ENCODE peak calls at places on chromosomes 6 and 20, in six cellular contexts. T is neural progenitor cell, X is heart left ventricle, F is left ventricle myocardium inferior, E is cardiac muscle cell, W is upper lobe of left lung. A is an unnamed sample.

GRCh38 chr6:166601956-166602355 is 15.5 kb upstream of the RAMACL start:
- DNase-seq in W (no peak), F (no peak), T (no peak), X (no peak), E (no peak), A (no peak)

GRCh38 chr6:167219967-167220512 is 62.3 kb upstream of the GPR31 start:
- DNase-seq in W (no peak), T (no peak), F (no peak), E (no peak), X (no peak), A (no peak)

GRCh38 chr6:36371231-36371630 is 16.2 kb downstream of the ETV7 start:
- DNase-seq in F (no peak), E (no peak), T (no peak), W (no peak), X (no peak), A (no peak)

GRCh38 chr6:44064089-44064947 is 62.9 kb downstream of the MRPL14 start:
- DNase-seq in X (peak; percentile 64), T (peak; percentile 31), E (peak; percentile 97), F (peak; percentile 39), W (peak; percentile 86), A (no peak)

GRCh38 chr6:43627008-43627825 is 1.8 kb downstream of the GTPBP2 start:
- DNase-seq in E (peak; percentile 96), T (no peak), X (peak; percentile 86), W (peak; percentile 92), F (peak; percentile 65), A (peak; percentile 69)

GRCh38 chr20:32336918-32337347 is 21.2 kb upstream of the ASXL1 start:
- DNase-seq in X (no peak), F (no peak), W (no peak), T (peak; percentile 43), E (peak; percentile 61), A (no peak)

GRCh38 chr6:119610265-119610664 is 260.7 kb upstream of the MAN1A1 start:
- DNase-seq in E (no peak), T (no peak), W (no peak), F (no peak), X (no peak), A (no peak)

GRCh38 chr20:1500496-1500895 is 9.3 kb upstream of the SIRPB2 start:
- DNase-seq in T (no peak), W (no peak), F (no peak), E (peak; percentile 14), X (no peak), A (no peak)

GRCh38 chr20:1484438-1485120 is 6.6 kb downstream of the SIRPB2 start:
- DNase-seq in E (no peak), X (no peak), W (no peak), F (no peak), T (no peak), A (no peak)

GRCh38 chr6:122372647-122373046 is 26.8 kb upstream of the HSF2 start:
- DNase-seq in X (no peak), W (no peak), E (peak; percentile 7), F (no peak), T (no peak), A (no peak)
- TF ChIP-seq CTCF in X (no peak), W (no peak), E (no peak), F (peak; percentile 48), T (peak; percentile 49), A (peak; percentile 30)

GRCh38 chr6:25341923-25342619 is 62.9 kb downstream of the CARMIL1 start:
- DNase-seq in E (no peak), F (no peak), X (no peak), T (no peak), W (no peak), A (no peak)

GRCh38 chr6:25337431-25337830 is 58.3 kb downstream of the CARMIL1 start:
- DNase-seq in X (no peak), W (no peak), T (no peak), F (no peak), E (no peak), A (no peak)

GRCh38 chr6:25340854-25341552 is 61.8 kb downstream of the CARMIL1 start:
- DNase-seq in X (no peak), W (no peak), E (no peak), T (no peak), F (no peak), A (no peak)

GRCh38 chr6:25342784-25343183 is 63.6 kb downstream of the CARMIL1 start:
- DNase-seq in T (no peak), X (no peak), E (peak; percentile 72), F (no peak), W (no peak), A (no peak)

DNA sequence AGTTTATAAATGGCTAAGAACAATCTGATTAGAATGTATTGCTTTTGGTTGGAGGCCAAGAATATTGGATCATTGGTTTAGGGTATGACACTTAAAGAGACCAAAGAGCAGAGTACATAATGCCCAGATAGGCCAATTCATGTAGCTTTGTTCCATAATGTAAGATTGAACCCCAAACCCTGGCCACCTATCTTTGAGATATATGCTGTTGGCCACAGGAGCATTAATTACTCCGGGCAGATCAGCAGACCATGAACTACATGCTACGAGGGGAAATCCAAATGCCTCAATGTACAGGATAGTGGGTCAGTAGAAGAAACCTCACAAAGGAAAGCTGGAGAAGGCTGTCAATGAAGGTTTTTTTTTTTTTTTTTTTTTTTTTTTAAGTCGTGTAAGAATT is 61.2 kb downstream of the CARMIL1 start:
- DNase-seq in T (no peak), W (no peak), F (no peak), X (no peak), E (no peak), A (no peak)
- H3K27ac ChIP-seq in T (no peak overlapping the region), W (no peak overlapping the region), F (no peak overlapping the region), X (no peak overlapping the region), E (no peak overlapping the region), A (no peak overlapping the region)

DNA sequence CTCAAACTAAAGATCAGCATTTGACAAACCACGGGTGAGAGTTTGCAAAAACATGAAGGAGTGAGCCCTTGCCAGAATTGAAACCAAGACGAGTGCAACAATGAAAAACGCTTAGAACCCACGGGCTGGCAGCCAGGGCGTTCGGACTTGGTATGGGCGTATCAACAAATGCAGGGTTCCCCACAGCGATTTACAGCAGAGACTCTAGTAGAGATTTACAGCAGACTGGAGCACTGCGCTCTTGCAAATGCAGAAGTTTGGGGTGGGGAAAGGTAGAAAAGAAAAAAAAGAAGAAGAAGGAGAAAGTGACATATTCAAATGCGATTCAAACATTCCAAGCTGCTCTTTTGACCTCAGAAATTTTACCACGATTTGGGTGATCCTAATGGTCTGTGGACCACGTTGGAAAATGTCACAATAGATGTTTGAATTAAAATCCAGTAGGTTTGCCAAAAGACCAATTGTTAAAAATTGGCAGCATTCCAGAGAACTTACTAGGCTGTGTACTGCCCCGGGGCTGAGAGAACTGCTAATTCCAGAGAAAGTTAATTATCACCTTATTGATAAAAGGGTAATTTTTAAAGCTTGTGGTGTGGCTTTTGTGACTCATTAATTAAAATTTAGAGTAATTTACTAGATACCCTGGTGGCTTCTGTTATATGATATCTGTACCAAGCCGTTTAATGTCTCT is 3.4 kb downstream of the SCML4 start:
- DNase-seq in W (no peak), T (peak; percentile 23), E (peak; percentile 40), X (no peak), F (no peak), A (no peak)
- H3K4me3 ChIP-seq in W (no peak overlapping the region), T (no peak overlapping the region), E (no peak overlapping the region), X (no peak overlapping the region), F (peak overlapping the region; percentile 41), A (peak overlapping the region; percentile 59)

GRCh38 chr20:48930035-48930434 is 8.5 kb downstream of the ARFGEF2 start:
- DNase-seq in F (no peak), E (peak; percentile 52), X (no peak), W (no peak), T (no peak), A (no peak)

GRCh38 chr20:48931527-48932374 is 10.2 kb downstream of the ARFGEF2 start:
- DNase-seq in F (no peak), E (no peak), T (no peak), W (no peak), X (no peak), A (no peak)

GRCh38 chr20:48932375-48932941 is 10.9 kb downstream of the ARFGEF2 start:
- DNase-seq in W (no peak), F (no peak), E (no peak), X (no peak), T (no peak), A (no peak)

GRCh38 chr20:48930878-48931277 is 9.4 kb downstream of the ARFGEF2 start:
- DNase-seq in F (no peak), X (no peak), W (no peak), E (no peak), T (no peak), A (no peak)

DNA sequence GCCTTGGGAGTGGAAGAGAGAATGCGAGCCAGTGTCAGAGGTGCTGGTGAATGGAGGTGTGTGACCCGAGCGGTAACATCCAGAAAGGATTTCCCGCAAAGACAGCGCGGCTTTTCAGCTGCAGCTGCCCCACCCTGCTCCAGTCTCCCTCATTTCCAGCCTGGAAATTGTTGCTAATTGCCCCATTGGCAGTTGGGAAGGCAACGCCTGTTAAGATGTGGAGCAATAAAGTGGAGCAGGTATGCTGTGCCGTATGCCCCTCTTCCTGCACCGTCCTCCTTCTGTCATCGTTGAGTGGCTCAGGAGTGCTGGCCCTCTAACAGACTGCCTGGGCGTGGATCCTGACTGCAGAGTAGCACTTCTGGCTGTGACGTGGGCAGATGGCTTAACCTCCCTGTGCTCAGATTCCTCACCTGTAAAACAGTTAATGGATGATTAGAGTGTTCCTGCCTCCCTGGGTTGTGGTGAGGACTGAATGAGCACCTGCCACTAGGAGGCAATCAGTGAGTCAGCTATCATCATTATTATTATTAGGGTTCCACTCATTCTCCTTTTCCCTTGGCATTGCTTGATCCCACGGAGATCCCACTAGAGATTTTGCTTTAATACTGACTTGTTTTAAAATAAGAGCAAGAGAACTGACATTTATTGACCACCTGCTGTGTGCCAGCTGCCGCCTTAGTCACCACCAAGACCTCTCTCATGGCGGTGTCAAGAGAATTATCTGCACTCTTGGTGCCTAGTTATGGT is 11.7 kb downstream of the ARFGEF2 start:
- DNase-seq in W (peak; percentile 87), T (no peak), F (no peak), E (no peak), X (no peak), A (no peak)
- TF ChIP-seq CTCF in W (no peak), T (no peak), F (no peak), E (no peak), X (no peak), A (no peak)

DNA sequence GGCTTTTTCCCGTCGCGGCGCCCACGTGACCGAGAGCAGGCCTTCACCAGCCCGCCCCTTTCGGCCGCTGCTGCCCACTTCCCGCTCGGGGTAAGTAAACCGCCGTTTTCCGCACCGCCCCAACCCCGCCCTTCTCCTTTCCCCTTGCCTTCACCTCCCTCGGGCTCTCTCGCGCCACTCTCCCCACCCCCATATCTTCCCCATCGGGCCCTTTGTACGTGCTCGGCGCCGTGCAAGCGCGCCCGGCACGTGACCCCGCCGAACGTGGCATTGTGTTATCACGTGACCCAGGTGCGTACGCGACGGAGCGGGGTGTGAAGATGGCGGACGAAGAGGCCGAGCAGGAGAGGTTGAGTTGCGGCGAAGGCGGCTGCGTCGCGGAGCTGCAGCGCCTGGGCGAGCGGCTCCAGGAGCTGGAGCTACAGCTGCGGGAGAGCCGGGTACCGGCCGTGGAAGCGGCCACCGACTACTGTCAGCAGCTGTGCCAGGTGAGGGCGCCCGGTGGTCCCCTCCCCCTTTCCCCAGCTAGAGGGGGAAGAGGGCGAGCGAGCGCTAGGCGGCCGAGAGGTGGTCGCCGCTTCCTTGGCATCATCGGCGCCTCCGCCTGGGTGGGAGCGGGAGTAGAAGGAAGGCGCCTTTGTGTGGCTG is at the start of gene ZNF292:
- DNase-seq in E (peak; percentile 99), X (peak; percentile 98), W (peak; percentile 98), F (peak; percentile 95), T (peak; percentile 96), A (peak; percentile 96)
- H3K27ac ChIP-seq in E (peak within 1 kb of the TSS; percentile 97), X (peak within 1 kb of the TSS; percentile 94), W (peak within 1 kb of the TSS; percentile 95), F (peak within 1 kb of the TSS; percentile 95), T (peak within 1 kb of the TSS; percentile 98), A (peak within 1 kb of the TSS; percentile 97)

GRCh38 chr6:21190701-21191588 is 402.6 kb upstream of the SOX4 start:
- DNase-seq in T (no peak), F (no peak), W (no peak), E (peak; percentile 12), X (no peak), A (no peak)
- H3K4me3 ChIP-seq in T (no peak overlapping the region), F (no peak overlapping the region), W (no peak overlapping the region), E (no peak overlapping the region), X (no peak overlapping the region), A (no peak overlapping the region)